ENCODE peak calls at places on chromosomes 11 and 22, in eight cellular contexts. One of them, this sample, is unnamed.

GRCh38 chr11:18012314-18012905 is 437 bp downstream of the SERGEF start:
- DNase-seq in cardiac muscle cell: peak
- DNase-seq in astrocyte: peak
- DNase-seq in esophagus squamous epithelium: no peak
- DNase-seq in pancreas: peak
- DNase-seq in left ventricle myocardium inferior: peak
- DNase-seq in epithelial cell of esophagus: peak
- DNase-seq in testis: peak
- DNase-seq in this sample: peak

GRCh38 chr11:109085708-109086373 is 336.1 kb upstream of the C11orf87 start:
- DNase-seq in esophagus squamous epithelium: no peak
- DNase-seq in astrocyte: no peak
- DNase-seq in epithelial cell of esophagus: no peak
- DNase-seq in pancreas: no peak
- DNase-seq in cardiac muscle cell: peak
- DNase-seq in left ventricle myocardium inferior: peak
- DNase-seq in testis: no peak
- DNase-seq in this sample: peak

GRCh38 chr11:44030276-44030932 is 17.4 kb upstream of the ACCSL start:
- DNase-seq in pancreas: no peak
- DNase-seq in testis: peak
- DNase-seq in epithelial cell of esophagus: peak
- DNase-seq in astrocyte: peak
- DNase-seq in left ventricle myocardium inferior: peak
- DNase-seq in cardiac muscle cell: peak
- DNase-seq in esophagus squamous epithelium: no peak
- DNase-seq in this sample: peak

GRCh38 chr11:95732930-95733602 is 56.5 kb downstream of the FAM76B start:
- DNase-seq in pancreas: no peak
- DNase-seq in testis: no peak
- DNase-seq in left ventricle myocardium inferior: no peak
- DNase-seq in esophagus squamous epithelium: no peak
- DNase-seq in cardiac muscle cell: no peak
- DNase-seq in epithelial cell of esophagus: no peak
- DNase-seq in astrocyte: no peak
- DNase-seq in this sample: no peak

GRCh38 chr11:36105743-36106581 is 162.1 kb downstream of the LDLRAD3 start:
- DNase-seq in pancreas: no peak
- DNase-seq in esophagus squamous epithelium: no peak
- DNase-seq in testis: no peak
- DNase-seq in cardiac muscle cell: no peak
- DNase-seq in epithelial cell of esophagus: no peak
- DNase-seq in astrocyte: no peak
- DNase-seq in left ventricle myocardium inferior: no peak
- DNase-seq in this sample: no peak

GRCh38 chr11:17459211-17459610 is 17.4 kb downstream of the ABCC8 start:
- DNase-seq in cardiac muscle cell: no peak
- DNase-seq in pancreas: no peak
- DNase-seq in testis: peak
- DNase-seq in epithelial cell of esophagus: no peak
- DNase-seq in left ventricle myocardium inferior: no peak
- DNase-seq in esophagus squamous epithelium: no peak
- DNase-seq in astrocyte: no peak
- DNase-seq in this sample: peak

GRCh38 chr11:127332896-127333295 is 332.3 kb upstream of the KIRREL3 start:
- DNase-seq in epithelial cell of esophagus: no peak
- DNase-seq in testis: no peak
- DNase-seq in left ventricle myocardium inferior: no peak
- DNase-seq in astrocyte: no peak
- DNase-seq in cardiac muscle cell: no peak
- DNase-seq in esophagus squamous epithelium: no peak
- DNase-seq in pancreas: no peak
- DNase-seq in this sample: no peak

GRCh38 chr11:128694618-128695481 is 978 bp downstream of the FLI1 start:
- DNase-seq in cardiac muscle cell: no peak
- DNase-seq in esophagus squamous epithelium: no peak
- DNase-seq in pancreas: no peak
- DNase-seq in epithelial cell of esophagus: peak
- DNase-seq in testis: no peak
- DNase-seq in left ventricle myocardium inferior: no peak
- DNase-seq in astrocyte: no peak
- DNase-seq in this sample: no peak

GRCh38 chr22:46363611-46364321 is 28.3 kb downstream of the TRMU start:
- DNase-seq in pancreas: no peak
- DNase-seq in left ventricle myocardium inferior: no peak
- DNase-seq in cardiac muscle cell: no peak
- DNase-seq in esophagus squamous epithelium: no peak
- DNase-seq in epithelial cell of esophagus: no peak
- DNase-seq in astrocyte: no peak
- DNase-seq in testis: no peak
- DNase-seq in this sample: no peak

GRCh38 chr11:5700422-5701064 is 11.0 kb downstream of the TRIM22 start:
- DNase-seq in esophagus squamous epithelium: no peak
- DNase-seq in pancreas: no peak
- DNase-seq in left ventricle myocardium inferior: no peak
- DNase-seq in testis: no peak
- DNase-seq in astrocyte: no peak
- DNase-seq in epithelial cell of esophagus: no peak
- DNase-seq in cardiac muscle cell: no peak
- DNase-seq in this sample: no peak

GRCh38 chr11:12137938-12138731 is 27.7 kb downstream of the MICAL2 start:
- DNase-seq in cardiac muscle cell: peak
- DNase-seq in testis: no peak
- DNase-seq in pancreas: no peak
- DNase-seq in epithelial cell of esophagus: peak
- DNase-seq in esophagus squamous epithelium: no peak
- DNase-seq in astrocyte: peak
- DNase-seq in left ventricle myocardium inferior: no peak
- DNase-seq in this sample: peak

GRCh38 chr11:12253843-12254281 is 123.5 kb upstream of the PARVA start:
- DNase-seq in pancreas: peak
- DNase-seq in esophagus squamous epithelium: no peak
- DNase-seq in astrocyte: no peak
- DNase-seq in left ventricle myocardium inferior: no peak
- DNase-seq in testis: no peak
- DNase-seq in cardiac muscle cell: no peak
- DNase-seq in epithelial cell of esophagus: no peak
- DNase-seq in this sample: no peak

GRCh38 chr11:68276864-68277263 is 5.1 kb upstream of the C11orf24 start:
- DNase-seq in testis: no peak
- DNase-seq in pancreas: no peak
- DNase-seq in epithelial cell of esophagus: no peak
- DNase-seq in astrocyte: no peak
- DNase-seq in esophagus squamous epithelium: no peak
- DNase-seq in left ventricle myocardium inferior: no peak
- DNase-seq in cardiac muscle cell: no peak
- DNase-seq in this sample: no peak

GRCh38 chr11:69909561-69910518 is 90.6 kb upstream of the FGF3 start:
- DNase-seq in esophagus squamous epithelium: no peak
- DNase-seq in left ventricle myocardium inferior: no peak
- DNase-seq in astrocyte: no peak
- DNase-seq in pancreas: no peak
- DNase-seq in cardiac muscle cell: no peak
- DNase-seq in testis: no peak
- DNase-seq in epithelial cell of esophagus: no peak
- DNase-seq in this sample: peak

GRCh38 chr11:350723-351255 is 18.5 kb upstream of the B4GALNT4 start:
- DNase-seq in left ventricle myocardium inferior: no peak
- DNase-seq in epithelial cell of esophagus: peak
- DNase-seq in cardiac muscle cell: no peak
- DNase-seq in pancreas: no peak
- DNase-seq in esophagus squamous epithelium: no peak
- DNase-seq in astrocyte: no peak
- DNase-seq in testis: no peak
- DNase-seq in this sample: no peak

GRCh38 chr22:24289138-24289537 is 18.5 kb downstream of the SPECC1L start:
- DNase-seq in left ventricle myocardium inferior: no peak
- DNase-seq in epithelial cell of esophagus: peak
- DNase-seq in astrocyte: peak
- DNase-seq in cardiac muscle cell: peak
- DNase-seq in esophagus squamous epithelium: no peak
- DNase-seq in pancreas: no peak
- DNase-seq in testis: no peak
- DNase-seq in this sample: peak

GRCh38 chr22:24290459-24290858 is 19.8 kb downstream of the SPECC1L start:
- DNase-seq in epithelial cell of esophagus: no peak
- DNase-seq in astrocyte: peak
- DNase-seq in pancreas: no peak
- DNase-seq in cardiac muscle cell: no peak
- DNase-seq in left ventricle myocardium inferior: no peak
- DNase-seq in esophagus squamous epithelium: no peak
- DNase-seq in testis: no peak
- DNase-seq in this sample: peak

GRCh38 chr22:24285245-24285644 is 14.6 kb downstream of the SPECC1L start:
- DNase-seq in epithelial cell of esophagus: no peak
- DNase-seq in esophagus squamous epithelium: no peak
- DNase-seq in testis: no peak
- DNase-seq in left ventricle myocardium inferior: no peak
- DNase-seq in pancreas: no peak
- DNase-seq in cardiac muscle cell: no peak
- DNase-seq in astrocyte: peak
- DNase-seq in this sample: peak

GRCh38 chr22:24291538-24292201 is 21.0 kb downstream of the SPECC1L start:
- DNase-seq in astrocyte: no peak
- DNase-seq in pancreas: no peak
- DNase-seq in testis: no peak
- DNase-seq in left ventricle myocardium inferior: no peak
- DNase-seq in epithelial cell of esophagus: no peak
- DNase-seq in esophagus squamous epithelium: no peak
- DNase-seq in cardiac muscle cell: no peak
- DNase-seq in this sample: no peak

GRCh38 chr22:24289781-24290181 is 19.1 kb downstream of the SPECC1L start:
- DNase-seq in astrocyte: peak
- DNase-seq in testis: no peak
- DNase-seq in pancreas: no peak
- DNase-seq in left ventricle myocardium inferior: no peak
- DNase-seq in cardiac muscle cell: no peak
- DNase-seq in epithelial cell of esophagus: no peak
- DNase-seq in esophagus squamous epithelium: no peak
- DNase-seq in this sample: no peak
- H3K4me3 ChIP-seq in astrocyte: no peak
- H3K4me3 ChIP-seq in testis: no peak
- H3K4me3 ChIP-seq in pancreas: no peak
- H3K4me3 ChIP-seq in left ventricle myocardium inferior: peak
- H3K4me3 ChIP-seq in cardiac muscle cell: no peak
- H3K4me3 ChIP-seq in epithelial cell of esophagus: no peak
- H3K4me3 ChIP-seq in esophagus squamous epithelium: no peak
- H3K4me3 ChIP-seq in this sample: peak

DNA sequence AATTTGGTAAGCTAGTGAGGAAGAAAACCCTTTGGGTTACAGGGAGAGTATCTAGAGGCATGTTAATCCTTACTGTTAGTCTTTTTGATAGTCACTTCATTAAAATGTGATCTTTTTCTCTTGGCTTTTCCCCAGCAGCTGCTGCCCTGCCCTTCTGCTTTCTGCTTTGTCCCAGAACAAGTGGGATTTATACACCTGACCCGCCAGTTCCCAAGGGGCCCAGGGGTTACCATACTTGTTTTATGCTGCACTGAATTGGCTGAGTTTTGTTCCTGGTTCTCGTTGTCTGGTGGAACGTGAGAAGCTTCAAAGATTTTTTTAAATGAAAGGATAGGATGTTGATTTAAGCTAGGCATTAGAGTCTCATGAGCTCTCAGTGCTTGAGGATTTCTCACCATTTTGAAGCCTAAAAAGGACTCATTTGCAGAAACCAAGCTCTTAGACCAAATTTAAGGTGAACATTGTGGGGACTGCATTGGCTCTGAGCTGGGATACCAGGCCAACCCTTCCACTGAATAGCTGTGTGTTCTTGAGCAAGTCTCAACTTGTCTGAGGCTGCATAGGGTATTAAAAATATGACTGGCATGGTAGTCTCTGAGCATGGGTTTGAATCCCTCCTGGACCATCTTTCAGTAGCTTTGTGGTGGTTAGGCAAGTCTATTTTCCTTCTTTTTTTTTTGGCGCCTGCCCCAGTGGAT is 6.6 kb downstream of the LIMK2 start:
- DNase-seq in pancreas: no peak
- DNase-seq in esophagus squamous epithelium: no peak
- DNase-seq in testis: no peak
- DNase-seq in astrocyte: no peak
- DNase-seq in cardiac muscle cell: no peak
- DNase-seq in epithelial cell of esophagus: peak
- DNase-seq in left ventricle myocardium inferior: no peak
- DNase-seq in this sample: no peak
- TF ChIP-seq CTCF in pancreas: no peak
- TF ChIP-seq CTCF in esophagus squamous epithelium: no peak
- TF ChIP-seq CTCF in testis: no peak
- TF ChIP-seq CTCF in astrocyte: no peak
- TF ChIP-seq CTCF in cardiac muscle cell: no peak
- TF ChIP-seq CTCF in epithelial cell of esophagus: no peak
- TF ChIP-seq CTCF in left ventricle myocardium inferior: no peak
- TF ChIP-seq CTCF in this sample: no peak

DNA sequence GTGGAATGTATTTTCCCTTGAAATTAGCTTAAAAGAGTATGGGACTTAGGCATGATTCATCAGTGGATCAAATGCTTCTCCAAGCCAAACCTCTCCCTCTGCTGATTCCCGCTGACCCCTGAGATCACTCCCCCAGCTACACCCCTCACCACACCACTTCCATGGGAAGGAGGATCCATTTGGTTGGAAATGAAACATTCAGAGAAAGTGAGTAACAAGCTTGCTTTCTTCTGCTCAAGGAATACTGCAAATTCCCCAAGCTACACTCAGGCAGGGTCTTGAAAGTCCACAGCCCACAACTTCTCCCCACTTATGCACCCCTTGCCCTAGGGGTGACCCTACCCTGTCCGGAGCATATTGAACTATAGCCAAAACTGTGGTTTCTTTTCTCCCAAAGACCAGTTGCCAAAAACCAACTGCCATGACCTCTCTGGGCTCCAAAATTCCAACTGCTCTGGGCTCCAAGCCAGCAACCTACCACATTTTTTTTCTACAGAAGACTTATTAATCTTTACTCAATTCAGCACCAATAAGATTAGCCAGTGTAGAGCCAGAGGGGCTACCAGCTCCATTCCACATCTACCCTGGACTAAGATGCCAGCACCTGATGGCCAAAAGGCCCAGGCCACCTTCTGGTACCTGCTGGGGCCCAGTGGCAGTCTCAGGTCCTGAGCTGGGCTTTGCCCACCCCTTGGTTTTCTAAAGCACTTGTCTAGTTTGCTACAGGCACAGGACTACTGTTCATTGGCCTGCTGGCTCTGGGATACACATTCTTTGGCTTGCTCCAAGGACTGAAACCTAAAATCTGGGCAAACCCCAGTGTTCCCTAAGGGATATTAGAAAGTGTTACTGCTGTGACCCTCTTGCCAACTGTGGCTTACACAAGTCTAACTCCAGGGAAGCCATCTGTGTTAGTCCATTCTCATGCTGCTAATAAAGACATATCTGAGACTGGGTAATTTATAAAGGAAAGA is 101.1 kb downstream of the MICAL3 start:
- DNase-seq in astrocyte: peak
- DNase-seq in esophagus squamous epithelium: no peak
- DNase-seq in cardiac muscle cell: peak
- DNase-seq in pancreas: peak
- DNase-seq in testis: no peak
- DNase-seq in epithelial cell of esophagus: no peak
- DNase-seq in left ventricle myocardium inferior: no peak
- DNase-seq in this sample: peak
- H3K4me3 ChIP-seq in astrocyte: peak
- H3K4me3 ChIP-seq in esophagus squamous epithelium: no peak
- H3K4me3 ChIP-seq in cardiac muscle cell: no peak
- H3K4me3 ChIP-seq in pancreas: no peak
- H3K4me3 ChIP-seq in testis: no peak
- H3K4me3 ChIP-seq in epithelial cell of esophagus: no peak
- H3K4me3 ChIP-seq in left ventricle myocardium inferior: no peak
- H3K4me3 ChIP-seq in this sample: no peak

GRCh38 chr11:31834237-31834636 is 23.1 kb upstream of the PAX6 start:
- DNase-seq in epithelial cell of esophagus: no peak
- DNase-seq in esophagus squamous epithelium: no peak
- DNase-seq in testis: no peak
- DNase-seq in left ventricle myocardium inferior: no peak
- DNase-seq in astrocyte: no peak
- DNase-seq in pancreas: no peak
- DNase-seq in cardiac muscle cell: no peak
- DNase-seq in this sample: no peak
- TF ChIP-seq CTCF in epithelial cell of esophagus: no peak
- TF ChIP-seq CTCF in esophagus squamous epithelium: no peak
- TF ChIP-seq CTCF in testis: no peak
- TF ChIP-seq CTCF in left ventricle myocardium inferior: no peak
- TF ChIP-seq CTCF in astrocyte: no peak
- TF ChIP-seq CTCF in pancreas: no peak
- TF ChIP-seq CTCF in cardiac muscle cell: no peak
- TF ChIP-seq CTCF in this sample: no peak